ENCODE peak calls at places on chromosomes 3 and 15, in four cellular contexts. S is K562, I is GM12878, G is HL-60. D is an unnamed sample.

GRCh38 chr15:67385971-67386370 is 131.4 kb downstream of the IQCH start:
- DNase-seq in S (no peak), I (no peak), G (no peak), D (no peak)

GRCh38 chr15:67061811-67062348 is 3.5 kb upstream of the SMAD3 start:
- DNase-seq in S (no peak), I (no peak), G (no peak), D (no peak)

GRCh38 chr3:114441386-114441785 is 147.6 kb downstream of the TIGIT start:
- DNase-seq in S (no peak), I (no peak), G (no peak), D (no peak)

GRCh38 chr15:96117275-96117674 is 213.2 kb upstream of the NR2F2 start:
- DNase-seq in S (no peak), I (no peak), G (no peak), D (no peak)

GRCh38 chr15:70643106-70643782 is 120.1 kb downstream of the UACA start:
- DNase-seq in S (no peak), I (no peak), G (no peak), D (no peak)

GRCh38 chr3:1092771-1093170 is at the start of gene CNTN6:
- DNase-seq in S (no peak), I (no peak), G (no peak), D (no peak)

GRCh38 chr3:141570068-141570467 is 83.2 kb downstream of the RASA2 start:
- DNase-seq in S (no peak), I (no peak), G (no peak), D (no peak)

GRCh38 chr3:40877651-40878463 is 321.4 kb upstream of the CTNNB1 start:
- DNase-seq in S (no peak), I (no peak), G (no peak), D (no peak)

GRCh38 chr3:10189557-10190374 is 25.0 kb downstream of the IRAK2 start:
- DNase-seq in S (no peak), I (peak), G (peak), D (no peak)

GRCh38 chr15:80929225-80929624 is 60.4 kb downstream of the MESD start:
- DNase-seq in S (no peak), I (no peak), G (no peak), D (no peak)

GRCh38 chr3:106130384-106131084 is 261.7 kb upstream of the CBLB start:
- DNase-seq in S (peak), I (no peak), G (no peak), D (no peak)

GRCh38 chr15:98841419-98841970 is 166.1 kb downstream of the PGPEP1L start:
- DNase-seq in S (no peak), I (no peak), G (no peak), D (no peak)

GRCh38 chr3:125437631-125438435 is 62.7 kb upstream of the ZNF148 start:
- DNase-seq in S (peak), I (no peak), G (peak), D (no peak)

GRCh38 chr15:47384316-47384715 is 333.0 kb upstream of the SEMA6D start:
- DNase-seq in S (no peak), I (no peak), G (no peak), D (no peak)

GRCh38 chr3:188212308-188212969 is 58.5 kb downstream of the LPP start:
- DNase-seq in S (no peak), I (no peak), G (no peak), D (no peak)

GRCh38 chr15:73754461-73754860 is 1.3 kb upstream of the INSYN1 start:
- DNase-seq in S (no peak), I (no peak), G (no peak), D (no peak)

GRCh38 chr3:157794771-157795170 is 291.6 kb upstream of the VEPH1 start:
- DNase-seq in S (no peak), I (no peak), G (no peak), D (no peak)

GRCh38 chr3:64575211-64575844 is 112.5 kb downstream of the ADAMTS9 start:
- DNase-seq in S (peak), I (no peak), G (no peak), D (peak)

GRCh38 chr3:46892285-46893145 is 15.0 kb downstream of the PTH1R start:
- DNase-seq in S (no peak), I (no peak), G (peak), D (no peak)

GRCh38 chr3:52025453-52025852 is 29.8 kb upstream of the RPL29 start:
- DNase-seq in S (no peak), I (no peak), G (no peak), D (no peak)

GRCh38 chr3:57985977-57986246 is 22.3 kb upstream of the FLNB start:
- DNase-seq in S (no peak), I (no peak), G (no peak), D (no peak)

GRCh38 chr15:57376695-57377477 is 581 bp downstream of the CGNL1 start:
- DNase-seq in S (no peak), I (no peak), G (no peak), D (no peak)

GRCh38 chr3:33892655-33893054 is 94.2 kb downstream of the PDCD6IP start:
- DNase-seq in S (no peak), I (no peak), G (no peak), D (no peak)

GRCh38 chr15:74958320-74958907 is 1.8 kb upstream of the RPP25 start:
- DNase-seq in S (peak), I (no peak), G (no peak), D (no peak)

GRCh38 chr3:197486861-197487260 is 68.9 kb downstream of the BDH1 start:
- DNase-seq in S (no peak), I (no peak), G (no peak), D (no peak)
- TF ChIP-seq POLR2AphosphoS5 in S (no peak), I (no peak), G (no peak), D (no peak)

GRCh38 chr15:21262851-21263400 is 177.4 kb downstream of the POTEB3 start:
- DNase-seq in S (peak), I (no peak), G (no peak), D (no peak)
- TF ChIP-seq SPI1 in S (no peak), I (no peak), G (no peak), D (no peak)

GRCh38 chr3:128095222-128095703 is 28.3 kb downstream of the RUVBL1 start:
- DNase-seq in S (peak), I (no peak), G (peak), D (peak)
- TF ChIP-seq POLR2AphosphoS5 in S (no peak), I (no peak), G (no peak), D (no peak)

GRCh38 chr15:90400005-90400758 is 12.1 kb downstream of the IQGAP1 start:
- DNase-seq in S (no peak), I (no peak), G (peak), D (no peak)
- TF ChIP-seq SPI1 in S (no peak), I (no peak), G (peak), D (peak)

D was measured in GM12891.